ENCODE peak calls at places on chromosomes 3 and 15, in ten cellular contexts. One of them, this sample, is unnamed.

GRCh38 chr3:113535898-113536297 is 3.5 kb downstream of the SIDT1 start:
- DNase-seq in stimulated activated CD4-positive, alpha-beta T cell treated with anti-CD3 and anti-CD28 coated beads, Interleukin-12 subunit alpha, Interleukin-12 subunit beta, amount 100 ng/mL, for 4 hours: no peak
- DNase-seq in activated CD8-positive, alpha-beta memory T cell treated with anti-CD3 and anti-CD28 coated beads for 4 hours: no peak
- DNase-seq in GM13976: no peak
- DNase-seq in ovary: no peak
- DNase-seq in BJ: no peak
- DNase-seq in T-helper 2 cell: no peak
- DNase-seq in islet precursor cell: no peak
- DNase-seq in aorta: no peak
- DNase-seq in caudate nucleus: no peak
- DNase-seq in this sample: no peak

GRCh38 chr15:45821390-45821789 is 186.6 kb downstream of the SQOR start:
- DNase-seq in islet precursor cell: no peak
- DNase-seq in aorta: no peak
- DNase-seq in ovary: no peak
- DNase-seq in GM13976: no peak
- DNase-seq in T-helper 2 cell: no peak
- DNase-seq in BJ: no peak
- DNase-seq in stimulated activated CD4-positive, alpha-beta T cell treated with anti-CD3 and anti-CD28 coated beads, Interleukin-12 subunit alpha, Interleukin-12 subunit beta, amount 100 ng/mL, for 4 hours: no peak
- DNase-seq in activated CD8-positive, alpha-beta memory T cell treated with anti-CD3 and anti-CD28 coated beads for 4 hours: no peak
- DNase-seq in caudate nucleus: no peak
- DNase-seq in this sample: no peak

GRCh38 chr3:143831998-143832397 is 16.3 kb downstream of the SLC9A9 start:
- DNase-seq in aorta: no peak
- DNase-seq in GM13976: no peak
- DNase-seq in activated CD8-positive, alpha-beta memory T cell treated with anti-CD3 and anti-CD28 coated beads for 4 hours: no peak
- DNase-seq in T-helper 2 cell: no peak
- DNase-seq in BJ: no peak
- DNase-seq in stimulated activated CD4-positive, alpha-beta T cell treated with anti-CD3 and anti-CD28 coated beads, Interleukin-12 subunit alpha, Interleukin-12 subunit beta, amount 100 ng/mL, for 4 hours: no peak
- DNase-seq in ovary: no peak
- DNase-seq in caudate nucleus: no peak
- DNase-seq in islet precursor cell: no peak
- DNase-seq in this sample: no peak

GRCh38 chr3:78857494-78858111 is 910.2 kb downstream of the ROBO1 start:
- DNase-seq in BJ: no peak
- DNase-seq in T-helper 2 cell: no peak
- DNase-seq in activated CD8-positive, alpha-beta memory T cell treated with anti-CD3 and anti-CD28 coated beads for 4 hours: no peak
- DNase-seq in caudate nucleus: no peak
- DNase-seq in islet precursor cell: peak; percentile 63
- DNase-seq in ovary: no peak
- DNase-seq in stimulated activated CD4-positive, alpha-beta T cell treated with anti-CD3 and anti-CD28 coated beads, Interleukin-12 subunit alpha, Interleukin-12 subunit beta, amount 100 ng/mL, for 4 hours: no peak
- DNase-seq in aorta: no peak
- DNase-seq in GM13976: no peak
- DNase-seq in this sample: no peak

GRCh38 chr15:101133751-101134261 is 118.0 kb downstream of the CHSY1 start:
- DNase-seq in caudate nucleus: no peak
- DNase-seq in T-helper 2 cell: no peak
- DNase-seq in activated CD8-positive, alpha-beta memory T cell treated with anti-CD3 and anti-CD28 coated beads for 4 hours: no peak
- DNase-seq in aorta: no peak
- DNase-seq in islet precursor cell: no peak
- DNase-seq in GM13976: no peak
- DNase-seq in ovary: no peak
- DNase-seq in BJ: no peak
- DNase-seq in stimulated activated CD4-positive, alpha-beta T cell treated with anti-CD3 and anti-CD28 coated beads, Interleukin-12 subunit alpha, Interleukin-12 subunit beta, amount 100 ng/mL, for 4 hours: no peak
- DNase-seq in this sample: no peak

GRCh38 chr3:184788751-184789150 is 23.2 kb upstream of the VPS8 start:
- DNase-seq in caudate nucleus: no peak
- DNase-seq in aorta: peak; percentile 9
- DNase-seq in activated CD8-positive, alpha-beta memory T cell treated with anti-CD3 and anti-CD28 coated beads for 4 hours: no peak
- DNase-seq in BJ: no peak
- DNase-seq in GM13976: no peak
- DNase-seq in T-helper 2 cell: no peak
- DNase-seq in islet precursor cell: peak; percentile 28
- DNase-seq in ovary: no peak
- DNase-seq in stimulated activated CD4-positive, alpha-beta T cell treated with anti-CD3 and anti-CD28 coated beads, Interleukin-12 subunit alpha, Interleukin-12 subunit beta, amount 100 ng/mL, for 4 hours: no peak
- DNase-seq in this sample: no peak

GRCh38 chr3:157311633-157312365 is 124.9 kb upstream of the PTX3 start:
- DNase-seq in stimulated activated CD4-positive, alpha-beta T cell treated with anti-CD3 and anti-CD28 coated beads, Interleukin-12 subunit alpha, Interleukin-12 subunit beta, amount 100 ng/mL, for 4 hours: no peak
- DNase-seq in caudate nucleus: no peak
- DNase-seq in BJ: peak; percentile 97
- DNase-seq in islet precursor cell: no peak
- DNase-seq in ovary: no peak
- DNase-seq in activated CD8-positive, alpha-beta memory T cell treated with anti-CD3 and anti-CD28 coated beads for 4 hours: no peak
- DNase-seq in T-helper 2 cell: no peak
- DNase-seq in aorta: no peak
- DNase-seq in GM13976: no peak
- DNase-seq in this sample: no peak

GRCh38 chr3:146241523-146242240 is 9.2 kb downstream of the PLSCR4 start:
- DNase-seq in aorta: peak; percentile 78
- DNase-seq in activated CD8-positive, alpha-beta memory T cell treated with anti-CD3 and anti-CD28 coated beads for 4 hours: no peak
- DNase-seq in islet precursor cell: no peak
- DNase-seq in T-helper 2 cell: no peak
- DNase-seq in BJ: no peak
- DNase-seq in ovary: peak; percentile 57
- DNase-seq in GM13976: no peak
- DNase-seq in caudate nucleus: no peak
- DNase-seq in stimulated activated CD4-positive, alpha-beta T cell treated with anti-CD3 and anti-CD28 coated beads, Interleukin-12 subunit alpha, Interleukin-12 subunit beta, amount 100 ng/mL, for 4 hours: no peak
- DNase-seq in this sample: no peak

GRCh38 chr3:55167586-55168317 is 239.9 kb upstream of the LRTM1 start:
- DNase-seq in T-helper 2 cell: no peak
- DNase-seq in activated CD8-positive, alpha-beta memory T cell treated with anti-CD3 and anti-CD28 coated beads for 4 hours: no peak
- DNase-seq in aorta: no peak
- DNase-seq in caudate nucleus: no peak
- DNase-seq in ovary: no peak
- DNase-seq in GM13976: no peak
- DNase-seq in islet precursor cell: no peak
- DNase-seq in BJ: peak; percentile 59
- DNase-seq in stimulated activated CD4-positive, alpha-beta T cell treated with anti-CD3 and anti-CD28 coated beads, Interleukin-12 subunit alpha, Interleukin-12 subunit beta, amount 100 ng/mL, for 4 hours: no peak
- DNase-seq in this sample: no peak

This sample was measured in left lobe of liver.